ENCODE peak calls at places on chromosomes 13 and 19, in eight cellular contexts. One of them, this sample, is unnamed.

GRCh38 chr19:1882089-1882785 is 3.1 kb downstream of the ABHD17A start:
- DNase-seq in colonic mucosa: no peak
- DNase-seq in right atrium auricular region: no peak
- DNase-seq in fibroblast of the aortic adventitia: no peak
- DNase-seq in cardiac fibroblast: no peak
- DNase-seq in PC-3: no peak
- DNase-seq in lower leg skin: no peak
- DNase-seq in CD8-positive, alpha-beta T cell: peak; percentile 84
- DNase-seq in this sample: no peak

GRCh38 chr19:48656840-48657474 is 11.0 kb upstream of the CA11 start:
- DNase-seq in colonic mucosa: no peak
- DNase-seq in right atrium auricular region: no peak
- DNase-seq in fibroblast of the aortic adventitia: peak; percentile 86
- DNase-seq in cardiac fibroblast: peak; percentile 79
- DNase-seq in PC-3: peak; percentile 20
- DNase-seq in lower leg skin: peak; percentile 34
- DNase-seq in CD8-positive, alpha-beta T cell: no peak
- DNase-seq in this sample: peak; percentile 96

GRCh38 chr13:25249001-25249543 is 38.2 kb downstream of the MTMR6 start:
- DNase-seq in colonic mucosa: no peak
- DNase-seq in right atrium auricular region: no peak
- DNase-seq in fibroblast of the aortic adventitia: peak; percentile 37
- DNase-seq in cardiac fibroblast: peak; percentile 41
- DNase-seq in PC-3: peak; percentile 52
- DNase-seq in lower leg skin: no peak
- DNase-seq in CD8-positive, alpha-beta T cell: no peak
- DNase-seq in this sample: peak; percentile 74

GRCh38 chr13:33066329-33066728 is 50.1 kb downstream of the KL start:
- DNase-seq in colonic mucosa: no peak
- DNase-seq in right atrium auricular region: no peak
- DNase-seq in fibroblast of the aortic adventitia: no peak
- DNase-seq in cardiac fibroblast: no peak
- DNase-seq in PC-3: no peak
- DNase-seq in lower leg skin: no peak
- DNase-seq in CD8-positive, alpha-beta T cell: no peak
- DNase-seq in this sample: no peak

GRCh38 chr19:35414442-35414841 is 33.6 kb upstream of the FFAR2 start:
- DNase-seq in colonic mucosa: no peak
- DNase-seq in right atrium auricular region: no peak
- DNase-seq in fibroblast of the aortic adventitia: no peak
- DNase-seq in cardiac fibroblast: no peak
- DNase-seq in PC-3: no peak
- DNase-seq in lower leg skin: no peak
- DNase-seq in CD8-positive, alpha-beta T cell: no peak
- DNase-seq in this sample: no peak

GRCh38 chr13:36567485-36567884 is 106.3 kb upstream of the SERTM1 start:
- DNase-seq in colonic mucosa: no peak
- DNase-seq in right atrium auricular region: no peak
- DNase-seq in fibroblast of the aortic adventitia: no peak
- DNase-seq in cardiac fibroblast: no peak
- DNase-seq in PC-3: no peak
- DNase-seq in lower leg skin: no peak
- DNase-seq in CD8-positive, alpha-beta T cell: no peak
- DNase-seq in this sample: no peak

GRCh38 chr19:33595783-33596182 is 26.0 kb upstream of the CHST8 start:
- DNase-seq in colonic mucosa: no peak
- DNase-seq in right atrium auricular region: no peak
- DNase-seq in fibroblast of the aortic adventitia: no peak
- DNase-seq in cardiac fibroblast: no peak
- DNase-seq in PC-3: no peak
- DNase-seq in lower leg skin: no peak
- DNase-seq in CD8-positive, alpha-beta T cell: no peak
- DNase-seq in this sample: no peak

GRCh38 chr19:48806518-48806817 is 4.4 kb downstream of the BCAT2 start:
- DNase-seq in colonic mucosa: peak; percentile 70
- DNase-seq in right atrium auricular region: no peak
- DNase-seq in fibroblast of the aortic adventitia: no peak
- DNase-seq in cardiac fibroblast: no peak
- DNase-seq in PC-3: no peak
- DNase-seq in lower leg skin: no peak
- DNase-seq in CD8-positive, alpha-beta T cell: peak; percentile 44
- DNase-seq in this sample: no peak

GRCh38 chr13:48636550-48636949 is 17.2 kb upstream of the CYSLTR2 start:
- DNase-seq in colonic mucosa: no peak
- DNase-seq in right atrium auricular region: no peak
- DNase-seq in fibroblast of the aortic adventitia: peak; percentile 51
- DNase-seq in cardiac fibroblast: peak; percentile 94
- DNase-seq in PC-3: no peak
- DNase-seq in lower leg skin: no peak
- DNase-seq in CD8-positive, alpha-beta T cell: no peak
- DNase-seq in this sample: peak; percentile 26

GRCh38 chr19:47523473-47523872 is 8.6 kb upstream of the NAPA start:
- DNase-seq in colonic mucosa: peak; percentile 57
- DNase-seq in right atrium auricular region: no peak
- DNase-seq in fibroblast of the aortic adventitia: no peak
- DNase-seq in cardiac fibroblast: no peak
- DNase-seq in PC-3: no peak
- DNase-seq in lower leg skin: no peak
- DNase-seq in CD8-positive, alpha-beta T cell: no peak
- DNase-seq in this sample: no peak

GRCh38 chr19:45339629-45340028 is 921 bp upstream of the KLC3 start:
- DNase-seq in colonic mucosa: no peak
- DNase-seq in right atrium auricular region: no peak
- DNase-seq in fibroblast of the aortic adventitia: no peak
- DNase-seq in cardiac fibroblast: no peak
- DNase-seq in PC-3: no peak
- DNase-seq in lower leg skin: no peak
- DNase-seq in CD8-positive, alpha-beta T cell: no peak
- DNase-seq in this sample: no peak

GRCh38 chr19:42066075-42066754 is 3.8 kb downstream of the GRIK5 start:
- DNase-seq in colonic mucosa: no peak
- DNase-seq in right atrium auricular region: no peak
- DNase-seq in fibroblast of the aortic adventitia: peak; percentile 7
- DNase-seq in cardiac fibroblast: peak; percentile 17
- DNase-seq in PC-3: peak; percentile 40
- DNase-seq in lower leg skin: no peak
- DNase-seq in CD8-positive, alpha-beta T cell: no peak
- DNase-seq in this sample: peak; percentile 36

GRCh38 chr13:98539655-98540054 is 37.3 kb downstream of the STK24 start:
- DNase-seq in colonic mucosa: no peak
- DNase-seq in right atrium auricular region: no peak
- DNase-seq in fibroblast of the aortic adventitia: no peak
- DNase-seq in cardiac fibroblast: no peak
- DNase-seq in PC-3: no peak
- DNase-seq in lower leg skin: no peak
- DNase-seq in CD8-positive, alpha-beta T cell: no peak
- DNase-seq in this sample: peak; percentile 82

GRCh38 chr13:34816543-34816942 is 125.5 kb upstream of the NBEA start:
- DNase-seq in colonic mucosa: no peak
- DNase-seq in right atrium auricular region: no peak
- DNase-seq in fibroblast of the aortic adventitia: peak; percentile 2
- DNase-seq in cardiac fibroblast: peak; percentile 3
- DNase-seq in PC-3: no peak
- DNase-seq in lower leg skin: no peak
- DNase-seq in CD8-positive, alpha-beta T cell: no peak
- DNase-seq in this sample: no peak

GRCh38 chr19:52786078-52786463 is 520 bp downstream of the ZNF600 start:
- DNase-seq in colonic mucosa: no peak
- DNase-seq in right atrium auricular region: no peak
- DNase-seq in fibroblast of the aortic adventitia: no peak
- DNase-seq in cardiac fibroblast: no peak
- DNase-seq in PC-3: peak; percentile 19
- DNase-seq in lower leg skin: no peak
- DNase-seq in CD8-positive, alpha-beta T cell: no peak
- DNase-seq in this sample: no peak

GRCh38 chr13:97798836-97799235 is 154.6 kb upstream of the IPO5 start:
- DNase-seq in colonic mucosa: no peak
- DNase-seq in right atrium auricular region: no peak
- DNase-seq in fibroblast of the aortic adventitia: peak; percentile 55
- DNase-seq in cardiac fibroblast: peak; percentile 82
- DNase-seq in PC-3: no peak
- DNase-seq in lower leg skin: no peak
- DNase-seq in CD8-positive, alpha-beta T cell: no peak
- DNase-seq in this sample: peak; percentile 90

GRCh38 chr13:75764251-75764650 is 128.1 kb downstream of the LMO7 start:
- DNase-seq in colonic mucosa: no peak
- DNase-seq in right atrium auricular region: no peak
- DNase-seq in fibroblast of the aortic adventitia: no peak
- DNase-seq in cardiac fibroblast: no peak
- DNase-seq in PC-3: no peak
- DNase-seq in lower leg skin: no peak
- DNase-seq in CD8-positive, alpha-beta T cell: no peak
- DNase-seq in this sample: no peak
- H3K4me3 ChIP-seq in colonic mucosa: no peak overlapping the region
- H3K4me3 ChIP-seq in right atrium auricular region: no peak overlapping the region
- H3K4me3 ChIP-seq in fibroblast of the aortic adventitia: no peak overlapping the region
- H3K4me3 ChIP-seq in cardiac fibroblast: no peak overlapping the region
- H3K4me3 ChIP-seq in PC-3: no peak overlapping the region
- H3K4me3 ChIP-seq in lower leg skin: no peak overlapping the region
- H3K4me3 ChIP-seq in CD8-positive, alpha-beta T cell: no peak overlapping the region
- H3K4me3 ChIP-seq in this sample: no peak overlapping the region

GRCh38 chr13:112392719-112393118 is 16.6 kb downstream of the SPACA7 start:
- DNase-seq in colonic mucosa: no peak
- DNase-seq in right atrium auricular region: no peak
- DNase-seq in fibroblast of the aortic adventitia: no peak
- DNase-seq in cardiac fibroblast: no peak
- DNase-seq in PC-3: no peak
- DNase-seq in lower leg skin: no peak
- DNase-seq in CD8-positive, alpha-beta T cell: no peak
- DNase-seq in this sample: no peak
- TF ChIP-seq CTCF in colonic mucosa: no peak
- TF ChIP-seq CTCF in right atrium auricular region: no peak
- TF ChIP-seq CTCF in fibroblast of the aortic adventitia: no peak
- TF ChIP-seq CTCF in cardiac fibroblast: no peak
- TF ChIP-seq CTCF in PC-3: peak; percentile 15
- TF ChIP-seq CTCF in lower leg skin: no peak
- TF ChIP-seq CTCF in CD8-positive, alpha-beta T cell: no peak
- TF ChIP-seq CTCF in this sample: no peak

GRCh38 chr13:27007166-27007565 is 164.4 kb downstream of the USP12 start:
- DNase-seq in colonic mucosa: peak; percentile 17
- DNase-seq in right atrium auricular region: no peak
- DNase-seq in fibroblast of the aortic adventitia: no peak
- DNase-seq in cardiac fibroblast: no peak
- DNase-seq in PC-3: no peak
- DNase-seq in lower leg skin: no peak
- DNase-seq in CD8-positive, alpha-beta T cell: no peak
- DNase-seq in this sample: no peak
- H3K4me3 ChIP-seq in colonic mucosa: peak overlapping the region; percentile 39
- H3K4me3 ChIP-seq in right atrium auricular region: peak overlapping the region; percentile 46
- H3K4me3 ChIP-seq in fibroblast of the aortic adventitia: no peak overlapping the region
- H3K4me3 ChIP-seq in cardiac fibroblast: no peak overlapping the region
- H3K4me3 ChIP-seq in PC-3: peak overlapping the region; percentile 61
- H3K4me3 ChIP-seq in lower leg skin: no peak overlapping the region
- H3K4me3 ChIP-seq in CD8-positive, alpha-beta T cell: no peak overlapping the region
- H3K4me3 ChIP-seq in this sample: peak overlapping the region; percentile 33

GRCh38 chr13:19088416-19088815 is 93.2 kb downstream of the TUBA3C start:
- DNase-seq in colonic mucosa: no peak
- DNase-seq in right atrium auricular region: no peak
- DNase-seq in fibroblast of the aortic adventitia: no peak
- DNase-seq in cardiac fibroblast: no peak
- DNase-seq in PC-3: no peak
- DNase-seq in lower leg skin: no peak
- DNase-seq in CD8-positive, alpha-beta T cell: no peak
- DNase-seq in this sample: no peak

GRCh38 chr13:19085258-19085657 is 96.4 kb downstream of the TUBA3C start:
- DNase-seq in colonic mucosa: no peak
- DNase-seq in right atrium auricular region: no peak
- DNase-seq in fibroblast of the aortic adventitia: no peak
- DNase-seq in cardiac fibroblast: no peak
- DNase-seq in PC-3: no peak
- DNase-seq in lower leg skin: no peak
- DNase-seq in CD8-positive, alpha-beta T cell: no peak
- DNase-seq in this sample: no peak

GRCh38 chr13:19085876-19086275 is 95.7 kb downstream of the TUBA3C start:
- DNase-seq in colonic mucosa: no peak
- DNase-seq in right atrium auricular region: no peak
- DNase-seq in fibroblast of the aortic adventitia: no peak
- DNase-seq in cardiac fibroblast: no peak
- DNase-seq in PC-3: no peak
- DNase-seq in lower leg skin: no peak
- DNase-seq in CD8-positive, alpha-beta T cell: no peak
- DNase-seq in this sample: no peak

GRCh38 chr13:19090495-19090894 is 91.1 kb downstream of the TUBA3C start:
- DNase-seq in colonic mucosa: no peak
- DNase-seq in right atrium auricular region: no peak
- DNase-seq in fibroblast of the aortic adventitia: no peak
- DNase-seq in cardiac fibroblast: no peak
- DNase-seq in PC-3: no peak
- DNase-seq in lower leg skin: no peak
- DNase-seq in CD8-positive, alpha-beta T cell: no peak
- DNase-seq in this sample: no peak

DNA sequence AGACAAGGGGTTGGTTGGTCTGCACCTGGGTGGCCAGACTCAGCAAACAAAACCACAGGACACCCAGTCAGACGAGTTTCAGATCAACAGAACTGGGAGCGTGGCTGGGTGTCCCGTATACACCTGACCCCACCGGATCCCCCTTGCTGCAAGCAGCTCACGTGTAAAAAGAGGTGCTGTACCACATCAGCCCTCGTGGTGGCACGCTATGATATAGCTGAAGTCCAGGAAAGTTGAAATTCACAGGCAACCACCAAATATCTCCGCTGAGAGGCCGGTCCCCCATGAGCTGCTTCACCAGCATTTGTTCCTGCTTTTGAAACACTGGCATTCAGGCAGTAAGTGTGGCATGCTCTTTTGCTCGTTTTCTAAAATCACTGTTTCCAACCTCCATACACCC is 92.3 kb downstream of the TUBA3C start:
- DNase-seq in colonic mucosa: no peak
- DNase-seq in right atrium auricular region: no peak
- DNase-seq in fibroblast of the aortic adventitia: no peak
- DNase-seq in cardiac fibroblast: no peak
- DNase-seq in PC-3: peak; percentile 4
- DNase-seq in lower leg skin: no peak
- DNase-seq in CD8-positive, alpha-beta T cell: no peak
- DNase-seq in this sample: no peak
- TF ChIP-seq CTCF in colonic mucosa: no peak
- TF ChIP-seq CTCF in right atrium auricular region: no peak
- TF ChIP-seq CTCF in fibroblast of the aortic adventitia: no peak
- TF ChIP-seq CTCF in cardiac fibroblast: no peak
- TF ChIP-seq CTCF in PC-3: no peak
- TF ChIP-seq CTCF in lower leg skin: no peak
- TF ChIP-seq CTCF in CD8-positive, alpha-beta T cell: no peak
- TF ChIP-seq CTCF in this sample: no peak

GRCh38 chr19:782195-783043 is 14.8 kb upstream of the PTBP1 start:
- DNase-seq in colonic mucosa: no peak
- DNase-seq in right atrium auricular region: no peak
- DNase-seq in fibroblast of the aortic adventitia: peak; percentile 77
- DNase-seq in cardiac fibroblast: peak; percentile 89
- DNase-seq in PC-3: peak; percentile 86
- DNase-seq in lower leg skin: no peak
- DNase-seq in CD8-positive, alpha-beta T cell: no peak
- DNase-seq in this sample: no peak
- H3K4me3 ChIP-seq in colonic mucosa: no peak overlapping the region
- H3K4me3 ChIP-seq in right atrium auricular region: peak overlapping the region; percentile 44
- H3K4me3 ChIP-seq in fibroblast of the aortic adventitia: peak overlapping the region; percentile 14
- H3K4me3 ChIP-seq in cardiac fibroblast: peak overlapping the region; percentile 24
- H3K4me3 ChIP-seq in PC-3: peak overlapping the region; percentile 75
- H3K4me3 ChIP-seq in lower leg skin: no peak overlapping the region
- H3K4me3 ChIP-seq in CD8-positive, alpha-beta T cell: no peak overlapping the region
- H3K4me3 ChIP-seq in this sample: no peak overlapping the region

This sample was measured in fibroblast of mammary gland.